ENCODE peak calls at places on chromosomes 6 and 20, in seven cellular contexts. X is MCF 10A, D is GM13977, F is A549, N is astrocyte of the cerebellum, G is GM12878, T is ovary. C is an unnamed sample.

GRCh38 chr6:160971151-160971550 is 20.4 kb upstream of the MAP3K4 start:
- DNase-seq in G (no peak), N (no peak), X (no peak), F (no peak), D (no peak), T (no peak), C (no peak)

GRCh38 chr6:157033428-157034140 is 256.4 kb downstream of the ARID1B start:
- DNase-seq in T (no peak), D (no peak), F (no peak), N (no peak), X (no peak), G (no peak), C (no peak)

GRCh38 chr6:36025260-36025931 is 955 bp upstream of the SLC26A8 start:
- DNase-seq in N (no peak), T (no peak), F (no peak), G (no peak), X (no peak), D (no peak), C (no peak)

GRCh38 chr6:107344383-107344782 is 115.0 kb downstream of the PDSS2 start:
- DNase-seq in X (no peak), G (no peak), N (no peak), T (no peak), F (no peak), D (no peak), C (no peak)

GRCh38 chr6:167849846-167850459 is 23.2 kb downstream of the AFDN start:
- DNase-seq in G (no peak), F (peak), T (no peak), D (no peak), X (peak), N (no peak), C (peak)

GRCh38 chr6:32785781-32786533 is 22.6 kb upstream of the HLA-DQB2 start:
- DNase-seq in X (peak), D (peak), T (no peak), G (peak), N (peak), F (peak), C (peak)

GRCh38 chr20:23340524-23340923 is 10.1 kb upstream of the NXT1 start:
- DNase-seq in G (no peak), X (peak), F (peak), T (peak), N (peak), D (peak), C (peak)

GRCh38 chr20:23658336-23658735 is 20.6 kb upstream of the CST3 start:
- DNase-seq in T (no peak), F (no peak), G (no peak), D (no peak), X (no peak), N (no peak), C (no peak)

GRCh38 chr6:108186226-108186625 is 20.4 kb downstream of the NR2E1 start:
- DNase-seq in X (no peak), T (no peak), D (no peak), N (no peak), F (no peak), G (no peak), C (peak)

GRCh38 chr6:26414281-26414680 is 12.2 kb downstream of the BTN3A1 start:
- DNase-seq in X (no peak), D (no peak), F (no peak), T (no peak), G (no peak), N (no peak), C (no peak)

GRCh38 chr20:34037121-34037520 is 43.4 kb downstream of the RALY start:
- DNase-seq in F (no peak), X (peak), T (peak), G (no peak), N (no peak), D (peak), C (peak)

GRCh38 chr6:37807656-37808055 is 11.9 kb upstream of the ZFAND3 start:
- DNase-seq in N (no peak), D (no peak), G (no peak), X (no peak), F (no peak), T (no peak), C (peak)

GRCh38 chr6:105836379-105836778 is 249.8 kb upstream of the PRDM1 start:
- DNase-seq in T (no peak), G (no peak), X (no peak), F (no peak), N (no peak), D (no peak), C (no peak)

GRCh38 chr6:148240463-148240845 is 102.2 kb upstream of the SASH1 start:
- DNase-seq in X (no peak), G (no peak), F (no peak), N (peak), T (no peak), D (no peak), C (no peak)

GRCh38 chr6:130029163-130029562 is 10.8 kb downstream of the L3MBTL3 start:
- DNase-seq in T (no peak), F (no peak), N (no peak), D (no peak), G (no peak), X (no peak), C (no peak)

GRCh38 chr6:20203561-20204528 is 8.4 kb downstream of the MBOAT1 start:
- DNase-seq in X (no peak), F (no peak), G (no peak), T (no peak), N (no peak), D (no peak), C (peak)

GRCh38 chr6:125753937-125754259 is 4.5 kb downstream of the HEY2 start:
- DNase-seq in X (no peak), N (no peak), G (no peak), F (no peak), T (no peak), D (no peak), C (no peak)
- TF ChIP-seq CTCF in X (peak), N (no peak), G (no peak), F (no peak), T (no peak), D (no peak), C (no peak)

DNA sequence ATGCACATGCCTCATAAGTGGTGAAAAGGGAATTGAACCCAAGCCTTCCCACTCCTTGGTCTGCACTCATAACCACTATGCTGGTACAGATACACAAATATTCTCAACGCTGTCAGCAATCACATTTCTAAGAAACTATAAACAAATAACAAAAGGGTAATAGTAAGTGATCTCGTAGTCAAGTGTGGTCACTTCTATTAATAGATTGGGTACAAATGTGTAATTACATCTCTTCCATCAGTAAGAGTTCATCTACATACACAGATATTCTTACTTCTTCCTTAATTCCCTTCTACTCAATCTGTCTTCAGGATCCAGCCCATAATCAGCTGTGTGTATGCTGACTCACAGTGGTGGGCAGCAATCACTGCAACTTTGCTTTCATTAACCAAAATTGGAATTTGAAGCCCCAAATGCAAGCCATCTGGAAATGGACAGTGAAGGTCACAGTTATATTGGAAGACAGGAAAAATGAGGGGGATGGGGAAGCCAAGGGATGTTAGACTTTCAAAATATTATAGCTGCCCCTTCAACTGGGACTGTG is 6.7 kb downstream of the PRSS35 start:
- DNase-seq in D (peak), F (peak), G (no peak), T (no peak), N (no peak), X (peak), C (no peak)
- TF ChIP-seq CTCF in D (peak), F (peak), G (peak), T (no peak), N (peak), X (no peak), C (no peak)

GRCh38 chr6:75344455-75344854 is 59.9 kb upstream of the TMEM30A start:
- DNase-seq in N (no peak), F (no peak), X (no peak), G (no peak), T (no peak), D (no peak), C (no peak)
- TF ChIP-seq CTCF in N (no peak), F (no peak), X (no peak), G (no peak), T (no peak), D (no peak), C (no peak)

GRCh38 chr6:112560651-112561050 is 213.5 kb downstream of the RFPL4B start:
- DNase-seq in D (no peak), T (no peak), N (no peak), F (peak), G (no peak), X (peak), C (no peak)
- TF ChIP-seq CTCF in D (no peak), T (no peak), N (no peak), F (no peak), G (no peak), X (no peak), C (no peak)

GRCh38 chr20:24784607-24785006 is 164.5 kb upstream of the CST7 start:
- DNase-seq in T (no peak), F (no peak), X (no peak), N (no peak), G (no peak), D (no peak), C (no peak)

GRCh38 chr20:24781061-24781980 is 167.7 kb upstream of the CST7 start:
- DNase-seq in X (peak), F (peak), N (no peak), D (no peak), T (no peak), G (no peak), C (peak)

GRCh38 chr20:24782221-24782620 is 166.8 kb upstream of the CST7 start:
- DNase-seq in X (no peak), T (no peak), D (no peak), F (no peak), N (no peak), G (no peak), C (no peak)

GRCh38 chr20:24783631-24784492 is 165.2 kb upstream of the CST7 start:
- DNase-seq in T (no peak), X (no peak), F (peak), G (peak), N (no peak), D (peak), C (no peak)

GRCh38 chr20:24782801-24783630 is 166.1 kb upstream of the CST7 start:
- DNase-seq in X (no peak), F (no peak), N (no peak), D (no peak), T (no peak), G (no peak), C (no peak)
- TF ChIP-seq CTCF in X (no peak), F (no peak), N (peak), D (no peak), T (no peak), G (no peak), C (peak)

DNA sequence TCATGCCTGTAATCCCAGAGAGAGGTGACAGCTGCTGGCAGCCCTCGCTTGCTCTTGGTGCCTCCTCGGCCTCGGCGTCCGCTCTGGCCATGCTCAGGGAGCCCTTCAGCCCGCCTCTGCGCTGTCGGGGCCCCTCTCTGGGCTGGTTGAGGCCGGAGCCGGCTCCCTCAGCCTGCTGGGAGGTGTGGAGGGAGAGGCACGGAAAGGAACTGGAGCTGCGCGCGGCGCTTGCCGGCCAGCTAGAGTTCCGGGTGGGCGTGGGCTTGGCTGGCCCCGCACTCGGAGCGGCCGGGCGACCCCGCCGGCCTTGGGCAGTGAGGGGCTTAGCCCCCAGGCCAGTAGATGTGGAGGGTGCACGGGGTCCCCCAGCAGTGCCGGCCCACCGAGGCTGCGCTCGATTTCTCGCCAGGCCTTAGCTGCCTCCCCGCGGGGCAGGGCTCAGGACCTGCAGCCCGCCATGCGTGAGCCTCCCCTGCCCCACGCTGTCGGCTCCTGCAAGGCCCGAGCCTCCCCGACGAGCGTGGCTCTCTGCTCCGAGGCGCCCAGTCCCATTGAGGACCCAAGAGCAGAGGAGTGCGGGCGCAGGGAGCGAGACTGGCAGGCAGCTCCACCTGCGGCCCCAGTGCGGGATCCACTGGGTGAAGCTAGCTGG is 34.6 kb downstream of the C6orf52 start:
- DNase-seq in N (no peak), D (no peak), F (no peak), T (no peak), G (no peak), X (no peak), C (no peak)
- TF ChIP-seq CTCF in N (no peak), D (no peak), F (no peak), T (no peak), G (no peak), X (no peak), C (no peak)

GRCh38 chr6:22925304-22925835 is 356.0 kb downstream of the HDGFL1 start:
- DNase-seq in D (no peak), T (no peak), X (no peak), G (no peak), F (no peak), N (no peak), C (no peak)
- TF ChIP-seq CTCF in D (no peak), T (no peak), X (no peak), G (no peak), F (no peak), N (no peak), C (no peak)

DNA sequence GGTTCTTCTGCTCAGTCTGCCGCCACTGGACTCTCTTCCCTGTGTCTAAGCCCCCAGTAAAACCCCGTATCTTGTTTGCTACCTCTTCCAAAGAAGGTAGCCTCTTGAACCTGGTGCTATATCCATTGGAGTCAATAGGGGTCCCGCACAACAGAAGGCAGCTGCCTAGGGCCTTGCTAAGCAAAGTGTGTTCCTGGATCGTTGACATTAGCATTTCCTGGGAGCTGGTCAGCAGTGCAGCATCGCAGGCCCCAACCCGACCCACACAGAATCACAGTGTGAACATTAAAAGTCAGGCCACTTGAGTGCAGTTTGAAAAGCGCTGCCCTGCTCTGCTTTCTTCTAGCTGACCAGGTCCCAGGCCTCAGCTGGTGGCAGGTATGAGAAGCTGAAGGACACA is 2.9 kb downstream of the ADA start:
- DNase-seq in D (no peak), X (no peak), N (no peak), T (no peak), F (no peak), G (no peak), C (no peak)
- TF ChIP-seq CTCF in D (no peak), X (no peak), N (no peak), T (no peak), F (no peak), G (no peak), C (no peak)

GRCh38 chr6:82917346-82918064 is 148.1 kb downstream of the UBE3D start:
- DNase-seq in D (no peak), N (no peak), X (no peak), F (no peak), G (no peak), T (no peak), C (peak)
- TF ChIP-seq CTCF in D (no peak), N (no peak), X (no peak), F (no peak), G (no peak), T (no peak), C (no peak)

GRCh38 chr20:17968366-17969275 is at the start of the genes MGME1 and SNX5:
- DNase-seq in N (peak), F (peak), D (peak), T (peak), G (peak), X (peak), C (peak)

GRCh38 chr20:17965042-17965697 is 3.4 kb downstream of the SNX5 start:
- DNase-seq in N (no peak), T (no peak), D (no peak), F (no peak), X (peak), G (no peak), C (no peak)

GRCh38 chr20:17964632-17965031 is 4.0 kb downstream of the SNX5 start:
- DNase-seq in T (no peak), G (no peak), F (no peak), N (no peak), D (no peak), X (no peak), C (no peak)

GRCh38 chr20:17967595-17968365 is 814 bp downstream of the SNX5 start:
- DNase-seq in T (no peak), N (no peak), D (no peak), F (no peak), X (peak), G (no peak), C (peak)

DNA sequence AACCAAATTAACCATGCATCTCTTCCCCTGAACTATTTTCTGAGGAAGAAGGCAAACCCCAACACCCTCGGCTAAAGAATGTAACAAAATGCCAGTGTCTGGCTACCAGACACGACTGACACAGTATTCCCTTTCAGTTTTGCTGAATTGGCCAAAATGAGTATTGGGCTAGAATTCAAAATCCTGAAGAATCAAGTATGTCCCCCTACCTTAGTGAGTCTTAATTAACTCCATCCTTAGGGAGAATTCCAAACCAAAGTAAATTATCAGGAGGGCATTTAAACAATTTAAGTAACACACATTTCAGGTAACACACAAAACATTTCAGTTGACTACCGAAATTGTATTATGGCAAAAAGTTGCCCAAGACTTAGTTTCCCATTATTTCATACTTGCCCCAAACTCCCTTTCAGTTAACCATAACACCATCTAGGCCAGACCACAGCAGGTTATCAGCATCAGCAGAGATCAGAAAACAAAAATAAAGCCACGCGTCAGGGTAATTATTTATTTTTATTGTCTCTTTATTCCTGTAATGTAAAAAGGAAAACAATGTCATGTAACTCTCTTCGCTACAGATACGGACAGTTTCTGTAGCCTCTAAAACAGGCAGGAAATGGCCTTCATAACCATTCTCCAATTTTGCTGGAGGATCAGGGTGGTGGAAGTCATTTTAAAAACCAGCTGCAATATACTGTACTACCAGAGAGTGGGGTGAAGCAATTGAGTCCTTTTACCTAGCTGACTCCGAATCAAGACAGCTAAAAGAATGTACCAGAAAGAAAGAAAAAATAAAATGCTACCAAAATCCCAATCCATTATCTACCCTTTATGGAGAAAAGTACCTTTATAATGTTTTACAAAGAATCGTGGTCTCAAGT is 1.9 kb downstream of the SNX5 start:
- DNase-seq in T (no peak), D (peak), X (peak), G (no peak), F (peak), N (no peak), C (peak)
- TF ChIP-seq CTCF in T (no peak), D (peak), X (no peak), G (peak), F (no peak), N (peak), C (peak)

C was measured in epithelial cell of esophagus.